ENCODE peak calls at places on chromosome 19, in seven cellular contexts. One of them, this sample, is unnamed.

GRCh38 chr19:47679922-47680857 is 33.0 kb upstream of the EHD2 start:
- DNase-seq in lower leg skin: no peak
- DNase-seq in osteocyte: no peak
- DNase-seq in activated T-cell treated with anti-CD3 and anti-CD28 coated beads, Interleukin-2, amount 50 U/mL, for 72 hours: no peak
- DNase-seq in heart left ventricle: no peak
- DNase-seq in hepatocyte: no peak
- DNase-seq in naive B cell: no peak
- DNase-seq in this sample: no peak

GRCh38 chr19:29622191-29623070 is 16.3 kb downstream of the POP4 start:
- DNase-seq in hepatocyte: no peak
- DNase-seq in lower leg skin: no peak
- DNase-seq in heart left ventricle: no peak
- DNase-seq in osteocyte: no peak
- DNase-seq in naive B cell: no peak
- DNase-seq in activated T-cell treated with anti-CD3 and anti-CD28 coated beads, Interleukin-2, amount 50 U/mL, for 72 hours: no peak
- DNase-seq in this sample: no peak

GRCh38 chr19:6042776-6043726 is 65.1 kb upstream of the RANBP3 start:
- DNase-seq in activated T-cell treated with anti-CD3 and anti-CD28 coated beads, Interleukin-2, amount 50 U/mL, for 72 hours: no peak
- DNase-seq in hepatocyte: no peak
- DNase-seq in lower leg skin: peak
- DNase-seq in heart left ventricle: no peak
- DNase-seq in naive B cell: no peak
- DNase-seq in osteocyte: peak
- DNase-seq in this sample: no peak

GRCh38 chr19:9857920-9858746 is 23.0 kb downstream of the PIN1 start:
- DNase-seq in heart left ventricle: no peak
- DNase-seq in osteocyte: no peak
- DNase-seq in activated T-cell treated with anti-CD3 and anti-CD28 coated beads, Interleukin-2, amount 50 U/mL, for 72 hours: no peak
- DNase-seq in naive B cell: no peak
- DNase-seq in hepatocyte: no peak
- DNase-seq in lower leg skin: no peak
- DNase-seq in this sample: no peak

GRCh38 chr19:19444694-19445155 is 39.2 kb downstream of the GATAD2A start:
- DNase-seq in naive B cell: peak
- DNase-seq in activated T-cell treated with anti-CD3 and anti-CD28 coated beads, Interleukin-2, amount 50 U/mL, for 72 hours: peak
- DNase-seq in osteocyte: no peak
- DNase-seq in heart left ventricle: no peak
- DNase-seq in lower leg skin: no peak
- DNase-seq in hepatocyte: no peak
- DNase-seq in this sample: no peak

GRCh38 chr19:19615086-19615485 is 3.4 kb downstream of the PBX4 start:
- DNase-seq in lower leg skin: no peak
- DNase-seq in heart left ventricle: no peak
- DNase-seq in osteocyte: no peak
- DNase-seq in activated T-cell treated with anti-CD3 and anti-CD28 coated beads, Interleukin-2, amount 50 U/mL, for 72 hours: peak
- DNase-seq in naive B cell: no peak
- DNase-seq in hepatocyte: no peak
- DNase-seq in this sample: no peak

GRCh38 chr19:58045411-58046050 is 11.7 kb downstream of the ZSCAN1 start:
- DNase-seq in osteocyte: no peak
- DNase-seq in naive B cell: no peak
- DNase-seq in heart left ventricle: no peak
- DNase-seq in activated T-cell treated with anti-CD3 and anti-CD28 coated beads, Interleukin-2, amount 50 U/mL, for 72 hours: no peak
- DNase-seq in hepatocyte: no peak
- DNase-seq in lower leg skin: no peak
- DNase-seq in this sample: no peak

GRCh38 chr19:34365463-34366401 is 736 bp downstream of the GPI start:
- DNase-seq in osteocyte: no peak
- DNase-seq in naive B cell: no peak
- DNase-seq in lower leg skin: peak
- DNase-seq in activated T-cell treated with anti-CD3 and anti-CD28 coated beads, Interleukin-2, amount 50 U/mL, for 72 hours: peak
- DNase-seq in heart left ventricle: peak
- DNase-seq in hepatocyte: peak
- DNase-seq in this sample: no peak

GRCh38 chr19:8093740-8094139 is 41.2 kb downstream of the CCL25 start:
- DNase-seq in naive B cell: no peak
- DNase-seq in lower leg skin: no peak
- DNase-seq in activated T-cell treated with anti-CD3 and anti-CD28 coated beads, Interleukin-2, amount 50 U/mL, for 72 hours: no peak
- DNase-seq in hepatocyte: no peak
- DNase-seq in heart left ventricle: no peak
- DNase-seq in osteocyte: no peak
- DNase-seq in this sample: no peak

GRCh38 chr19:48815870-48816501 is 5.2 kb upstream of the BCAT2 start:
- DNase-seq in activated T-cell treated with anti-CD3 and anti-CD28 coated beads, Interleukin-2, amount 50 U/mL, for 72 hours: peak
- DNase-seq in naive B cell: no peak
- DNase-seq in osteocyte: no peak
- DNase-seq in heart left ventricle: no peak
- DNase-seq in hepatocyte: peak
- DNase-seq in lower leg skin: no peak
- DNase-seq in this sample: no peak

GRCh38 chr19:53308339-53308811 is 25.2 kb upstream of the ZNF845 start:
- DNase-seq in lower leg skin: no peak
- DNase-seq in naive B cell: no peak
- DNase-seq in activated T-cell treated with anti-CD3 and anti-CD28 coated beads, Interleukin-2, amount 50 U/mL, for 72 hours: peak
- DNase-seq in hepatocyte: peak
- DNase-seq in osteocyte: peak
- DNase-seq in heart left ventricle: no peak
- DNase-seq in this sample: no peak

GRCh38 chr19:13176345-13176744 is 26.1 kb downstream of the IER2 start:
- DNase-seq in naive B cell: no peak
- DNase-seq in activated T-cell treated with anti-CD3 and anti-CD28 coated beads, Interleukin-2, amount 50 U/mL, for 72 hours: no peak
- DNase-seq in lower leg skin: no peak
- DNase-seq in hepatocyte: no peak
- DNase-seq in osteocyte: no peak
- DNase-seq in heart left ventricle: no peak
- DNase-seq in this sample: no peak

GRCh38 chr19:41430907-41431306 is 3.7 kb upstream of the B3GNT8 start:
- DNase-seq in osteocyte: no peak
- DNase-seq in activated T-cell treated with anti-CD3 and anti-CD28 coated beads, Interleukin-2, amount 50 U/mL, for 72 hours: no peak
- DNase-seq in lower leg skin: no peak
- DNase-seq in heart left ventricle: no peak
- DNase-seq in naive B cell: no peak
- DNase-seq in hepatocyte: no peak
- DNase-seq in this sample: no peak

GRCh38 chr19:46427518-46427917 is 1.2 kb downstream of the PNMA8C start:
- DNase-seq in activated T-cell treated with anti-CD3 and anti-CD28 coated beads, Interleukin-2, amount 50 U/mL, for 72 hours: no peak
- DNase-seq in heart left ventricle: no peak
- DNase-seq in naive B cell: no peak
- DNase-seq in lower leg skin: no peak
- DNase-seq in osteocyte: no peak
- DNase-seq in hepatocyte: no peak
- DNase-seq in this sample: no peak

GRCh38 chr19:30082168-30082567 is 140.1 kb downstream of the URI1 start:
- DNase-seq in hepatocyte: no peak
- DNase-seq in naive B cell: no peak
- DNase-seq in activated T-cell treated with anti-CD3 and anti-CD28 coated beads, Interleukin-2, amount 50 U/mL, for 72 hours: no peak
- DNase-seq in osteocyte: no peak
- DNase-seq in heart left ventricle: no peak
- DNase-seq in lower leg skin: no peak
- DNase-seq in this sample: no peak

GRCh38 chr19:9914315-9915207 is 21.8 kb downstream of the OLFM2 start:
- DNase-seq in hepatocyte: peak
- DNase-seq in naive B cell: peak
- DNase-seq in lower leg skin: peak
- DNase-seq in activated T-cell treated with anti-CD3 and anti-CD28 coated beads, Interleukin-2, amount 50 U/mL, for 72 hours: peak
- DNase-seq in heart left ventricle: peak
- DNase-seq in osteocyte: peak
- DNase-seq in this sample: no peak

GRCh38 chr19:48490980-48491792 is 20.4 kb downstream of the LMTK3 start:
- DNase-seq in naive B cell: peak
- DNase-seq in heart left ventricle: no peak
- DNase-seq in osteocyte: no peak
- DNase-seq in hepatocyte: peak
- DNase-seq in lower leg skin: no peak
- DNase-seq in activated T-cell treated with anti-CD3 and anti-CD28 coated beads, Interleukin-2, amount 50 U/mL, for 72 hours: peak
- DNase-seq in this sample: no peak

GRCh38 chr19:1321539-1321938 is 35.9 kb downstream of the EFNA2 start:
- DNase-seq in osteocyte: no peak
- DNase-seq in activated T-cell treated with anti-CD3 and anti-CD28 coated beads, Interleukin-2, amount 50 U/mL, for 72 hours: no peak
- DNase-seq in lower leg skin: no peak
- DNase-seq in hepatocyte: no peak
- DNase-seq in naive B cell: no peak
- DNase-seq in heart left ventricle: no peak
- DNase-seq in this sample: no peak

GRCh38 chr19:41866284-41866683 is 6.2 kb downstream of the RPS19 start:
- DNase-seq in activated T-cell treated with anti-CD3 and anti-CD28 coated beads, Interleukin-2, amount 50 U/mL, for 72 hours: no peak
- DNase-seq in osteocyte: no peak
- DNase-seq in heart left ventricle: no peak
- DNase-seq in hepatocyte: no peak
- DNase-seq in naive B cell: no peak
- DNase-seq in lower leg skin: no peak
- DNase-seq in this sample: peak

GRCh38 chr19:289651-290538 is 1.3 kb downstream of the PLPP2 start:
- DNase-seq in activated T-cell treated with anti-CD3 and anti-CD28 coated beads, Interleukin-2, amount 50 U/mL, for 72 hours: peak
- DNase-seq in naive B cell: no peak
- DNase-seq in hepatocyte: peak
- DNase-seq in lower leg skin: peak
- DNase-seq in heart left ventricle: no peak
- DNase-seq in osteocyte: no peak
- DNase-seq in this sample: no peak

GRCh38 chr19:7645159-7645558 is 8.2 kb downstream of the STXBP2 start:
- DNase-seq in lower leg skin: no peak
- DNase-seq in naive B cell: no peak
- DNase-seq in activated T-cell treated with anti-CD3 and anti-CD28 coated beads, Interleukin-2, amount 50 U/mL, for 72 hours: no peak
- DNase-seq in osteocyte: no peak
- DNase-seq in heart left ventricle: no peak
- DNase-seq in hepatocyte: no peak
- DNase-seq in this sample: no peak

GRCh38 chr19:57560049-57560491 is 407 bp upstream of the ZNF550 start:
- DNase-seq in heart left ventricle: peak
- DNase-seq in osteocyte: no peak
- DNase-seq in activated T-cell treated with anti-CD3 and anti-CD28 coated beads, Interleukin-2, amount 50 U/mL, for 72 hours: no peak
- DNase-seq in hepatocyte: no peak
- DNase-seq in lower leg skin: no peak
- DNase-seq in naive B cell: no peak
- DNase-seq in this sample: no peak

GRCh38 chr19:7980168-7980567 is 25.3 kb downstream of the ELAVL1 start:
- DNase-seq in hepatocyte: no peak
- DNase-seq in activated T-cell treated with anti-CD3 and anti-CD28 coated beads, Interleukin-2, amount 50 U/mL, for 72 hours: no peak
- DNase-seq in naive B cell: no peak
- DNase-seq in lower leg skin: no peak
- DNase-seq in osteocyte: no peak
- DNase-seq in heart left ventricle: no peak
- DNase-seq in this sample: no peak

GRCh38 chr19:31092189-31092753 is 257.0 kb downstream of the TSHZ3 start:
- DNase-seq in naive B cell: no peak
- DNase-seq in heart left ventricle: peak
- DNase-seq in osteocyte: no peak
- DNase-seq in activated T-cell treated with anti-CD3 and anti-CD28 coated beads, Interleukin-2, amount 50 U/mL, for 72 hours: no peak
- DNase-seq in lower leg skin: no peak
- DNase-seq in hepatocyte: no peak
- DNase-seq in this sample: no peak

GRCh38 chr19:12648088-12648487 is 18.5 kb downstream of the MAN2B1 start:
- DNase-seq in naive B cell: no peak
- DNase-seq in hepatocyte: no peak
- DNase-seq in heart left ventricle: no peak
- DNase-seq in lower leg skin: no peak
- DNase-seq in activated T-cell treated with anti-CD3 and anti-CD28 coated beads, Interleukin-2, amount 50 U/mL, for 72 hours: no peak
- DNase-seq in osteocyte: no peak
- DNase-seq in this sample: no peak

GRCh38 chr19:574658-575526 is 2.5 kb downstream of the BSG start:
- DNase-seq in lower leg skin: no peak
- DNase-seq in heart left ventricle: peak
- DNase-seq in naive B cell: no peak
- DNase-seq in hepatocyte: peak
- DNase-seq in osteocyte: peak
- DNase-seq in activated T-cell treated with anti-CD3 and anti-CD28 coated beads, Interleukin-2, amount 50 U/mL, for 72 hours: no peak
- DNase-seq in this sample: no peak

GRCh38 chr19:46850228-46851203 is at the start of gene AP2S1:
- DNase-seq in hepatocyte: peak
- DNase-seq in osteocyte: peak
- DNase-seq in lower leg skin: peak
- DNase-seq in activated T-cell treated with anti-CD3 and anti-CD28 coated beads, Interleukin-2, amount 50 U/mL, for 72 hours: peak
- DNase-seq in heart left ventricle: peak
- DNase-seq in naive B cell: peak
- DNase-seq in this sample: peak

GRCh38 chr19:11137542-11138384 is 17.8 kb downstream of the SPC24 start:
- DNase-seq in hepatocyte: peak
- DNase-seq in heart left ventricle: peak
- DNase-seq in osteocyte: peak
- DNase-seq in naive B cell: no peak
- DNase-seq in lower leg skin: peak
- DNase-seq in activated T-cell treated with anti-CD3 and anti-CD28 coated beads, Interleukin-2, amount 50 U/mL, for 72 hours: peak
- DNase-seq in this sample: peak

GRCh38 chr19:46383846-46384245 is 29.5 kb downstream of the CCDC8 start:
- DNase-seq in osteocyte: no peak
- DNase-seq in lower leg skin: peak
- DNase-seq in heart left ventricle: peak
- DNase-seq in naive B cell: no peak
- DNase-seq in activated T-cell treated with anti-CD3 and anti-CD28 coated beads, Interleukin-2, amount 50 U/mL, for 72 hours: no peak
- DNase-seq in hepatocyte: no peak
- DNase-seq in this sample: peak

GRCh38 chr19:38018694-38019426 is 111.9 kb downstream of the SIPA1L3 start:
- DNase-seq in activated T-cell treated with anti-CD3 and anti-CD28 coated beads, Interleukin-2, amount 50 U/mL, for 72 hours: no peak
- DNase-seq in hepatocyte: no peak
- DNase-seq in osteocyte: no peak
- DNase-seq in heart left ventricle: no peak
- DNase-seq in lower leg skin: no peak
- DNase-seq in naive B cell: no peak
- DNase-seq in this sample: no peak

GRCh38 chr19:29381353-29382203 is 144.2 kb upstream of the VSTM2B start:
- DNase-seq in hepatocyte: no peak
- DNase-seq in osteocyte: peak
- DNase-seq in heart left ventricle: no peak
- DNase-seq in naive B cell: no peak
- DNase-seq in activated T-cell treated with anti-CD3 and anti-CD28 coated beads, Interleukin-2, amount 50 U/mL, for 72 hours: no peak
- DNase-seq in lower leg skin: peak
- DNase-seq in this sample: peak

GRCh38 chr19:45079063-45079910 is at the start of gene GEMIN7:
- DNase-seq in hepatocyte: peak
- DNase-seq in lower leg skin: peak
- DNase-seq in heart left ventricle: peak
- DNase-seq in naive B cell: peak
- DNase-seq in osteocyte: peak
- DNase-seq in activated T-cell treated with anti-CD3 and anti-CD28 coated beads, Interleukin-2, amount 50 U/mL, for 72 hours: peak
- DNase-seq in this sample: no peak

This sample was measured in suprapubic skin.